ENCODE peak calls at places on chromosomes 1 and 21, in four cellular contexts. V, O, A and C are unnamed samples.

GRCh38 chr1:115088115-115088794 is 1.0 kb downstream of the TSPAN2 start:
- DNase-seq in V (no peak), O (no peak), A (no peak), C (no peak)

GRCh38 chr1:3336641-3337621 is 117.5 kb upstream of the ARHGEF16 start:
- DNase-seq in V (no peak), A (no peak), O (no peak), C (no peak)

GRCh38 chr1:181453541-181454201 is 29.6 kb upstream of the CACNA1E start:
- DNase-seq in A (no peak), V (no peak), O (no peak), C (no peak)

GRCh38 chr1:153771241-153771640 is 4.0 kb upstream of the SLC27A3 start:
- DNase-seq in V (no peak), A (no peak), O (no peak), C (no peak)

GRCh38 chr1:41626616-41627375 is 142.3 kb upstream of the EDN2 start:
- DNase-seq in V (no peak), A (peak), O (peak), C (peak)

GRCh38 chr1:176522310-176522846 is 59.4 kb downstream of the PAPPA2 start:
- DNase-seq in V (no peak), O (no peak), A (no peak), C (no peak)

GRCh38 chr21:14533555-14534400 is 12.3 kb downstream of the SAMSN1 start:
- DNase-seq in V (peak), A (no peak), O (no peak), C (peak)

GRCh38 chr1:155197901-155198546 is 9.7 kb downstream of the THBS3 start:
- DNase-seq in O (no peak), V (no peak), A (no peak), C (no peak)

GRCh38 chr21:35581640-35582039 is 478.7 kb downstream of the SETD4 start:
- DNase-seq in O (no peak), V (no peak), A (no peak), C (no peak)

GRCh38 chr1:29197590-29197924 is 15.9 kb upstream of the SRSF4 start:
- DNase-seq in O (peak), V (peak), A (peak), C (peak)

GRCh38 chr1:246142320-246142893 is 364.7 kb downstream of the SMYD3 start:
- DNase-seq in V (peak), A (peak), O (no peak), C (peak)

GRCh38 chr21:40768056-40768455 is 78.9 kb downstream of the DSCAM start:
- DNase-seq in O (no peak), V (no peak), A (no peak), C (no peak)

GRCh38 chr1:240474133-240474614 is 137.8 kb downstream of the GREM2 start:
- DNase-seq in A (peak), V (no peak), O (no peak), C (peak)

GRCh38 chr1:116826818-116827606 is 72.8 kb downstream of the CD2 start:
- DNase-seq in A (peak), V (peak), O (no peak), C (no peak)

GRCh38 chr1:62285984-62286481 is 33.2 kb downstream of the KANK4 start:
- DNase-seq in A (no peak), V (peak), O (peak), C (no peak)

GRCh38 chr1:79304131-79304530 is 297.6 kb upstream of the ADGRL4 start:
- DNase-seq in A (peak), O (no peak), V (no peak), C (no peak)

GRCh38 chr1:237976345-237976744 is 85.6 kb upstream of the ZP4 start:
- DNase-seq in V (no peak), O (no peak), A (no peak), C (no peak)

GRCh38 chr21:44756416-44757185 is 45.0 kb downstream of the UBE2G2 start:
- DNase-seq in O (peak), A (no peak), V (no peak), C (no peak)

GRCh38 chr1:26190373-26190987 is at the start of gene CATSPER4:
- DNase-seq in A (no peak), O (peak), V (no peak), C (no peak)

GRCh38 chr1:192439373-192440025 is 122.7 kb downstream of the RGS21 start:
- DNase-seq in A (peak), V (peak), O (no peak), C (peak)

GRCh38 chr1:183180213-183180612 is 5.9 kb upstream of the LAMC2 start:
- DNase-seq in O (no peak), V (peak), A (peak), C (peak)

GRCh38 chr1:196355206-196355786 is 252.9 kb downstream of the KCNT2 start:
- DNase-seq in V (peak), O (no peak), A (peak), C (peak)

GRCh38 chr1:38891753-38892152 is 10.4 kb upstream of the GJA9 start:
- DNase-seq in V (no peak), O (peak), A (peak), C (no peak)

GRCh38 chr21:32818411-32818810 is 46.9 kb upstream of the PAXBP1 start:
- DNase-seq in A (no peak), V (no peak), O (no peak), C (no peak)

GRCh38 chr1:236451796-236452373 is 57.8 kb downstream of the EDARADD start:
- DNase-seq in A (no peak), V (peak), O (peak), C (no peak)

GRCh38 chr1:71303617-71304041 is 222.8 kb upstream of the ZRANB2 start:
- DNase-seq in A (no peak), V (peak), O (no peak), C (no peak)

GRCh38 chr1:162004441-162004950 is 19.2 kb downstream of the OLFML2B start:
- DNase-seq in A (no peak), V (no peak), O (no peak), C (no peak)

GRCh38 chr21:35291963-35292627 is 243.0 kb upstream of the RUNX1 start:
- DNase-seq in V (no peak), O (no peak), A (peak), C (peak)

GRCh38 chr1:148263128-148263905 is 111.2 kb upstream of the NBPF11 start:
- DNase-seq in V (peak), O (peak), A (peak), C (peak)

GRCh38 chr1:148263906-148264255 is 111.8 kb upstream of the NBPF11 start:
- DNase-seq in O (no peak), V (no peak), A (no peak), C (no peak)

DNA sequence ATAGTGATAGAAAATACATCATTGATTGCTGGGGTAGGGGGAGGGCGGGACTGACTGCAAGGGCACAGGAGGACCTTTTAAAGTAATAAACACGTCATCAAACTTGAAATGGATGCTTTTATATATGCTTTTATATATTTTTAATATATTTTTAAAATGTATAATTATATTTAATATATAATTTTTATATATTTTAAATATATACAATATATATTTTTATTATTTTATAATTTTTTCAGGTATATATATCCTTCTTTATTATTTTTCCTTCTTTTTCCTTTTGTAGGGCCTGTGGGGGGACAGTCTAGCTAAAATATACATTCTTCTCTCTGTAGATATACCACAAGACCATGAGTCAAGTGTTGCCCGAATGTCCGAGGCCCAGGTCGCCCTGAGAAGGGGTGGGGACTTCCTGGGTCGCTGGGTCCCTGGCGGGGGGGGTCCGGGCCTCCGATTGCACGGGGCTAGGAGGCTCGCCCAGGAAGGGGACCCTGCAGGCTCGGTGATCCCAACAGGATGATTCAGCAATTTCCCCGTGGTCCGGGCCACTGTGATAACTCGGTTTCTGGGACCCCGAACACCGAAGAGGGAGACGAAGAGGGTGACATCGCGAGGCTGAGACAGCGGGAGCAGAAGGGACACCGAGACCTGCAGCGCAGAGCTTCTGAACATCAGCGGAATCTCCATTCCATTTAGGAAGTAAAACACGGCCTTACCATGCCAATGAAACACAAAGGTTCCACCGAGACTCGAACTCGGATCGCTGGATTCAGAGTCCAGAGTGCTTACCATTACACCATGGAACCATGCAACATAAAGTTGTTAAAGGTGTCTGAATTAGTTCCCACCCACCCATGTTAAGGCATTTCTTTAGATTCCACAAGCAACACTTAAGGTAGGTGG is 112.5 kb upstream of the NBPF11 start:
- DNase-seq in O (peak), V (peak), A (peak), C (peak)
- H3K9ac ChIP-seq in O (peak), V (no peak), A (no peak), C (no peak)

DNA sequence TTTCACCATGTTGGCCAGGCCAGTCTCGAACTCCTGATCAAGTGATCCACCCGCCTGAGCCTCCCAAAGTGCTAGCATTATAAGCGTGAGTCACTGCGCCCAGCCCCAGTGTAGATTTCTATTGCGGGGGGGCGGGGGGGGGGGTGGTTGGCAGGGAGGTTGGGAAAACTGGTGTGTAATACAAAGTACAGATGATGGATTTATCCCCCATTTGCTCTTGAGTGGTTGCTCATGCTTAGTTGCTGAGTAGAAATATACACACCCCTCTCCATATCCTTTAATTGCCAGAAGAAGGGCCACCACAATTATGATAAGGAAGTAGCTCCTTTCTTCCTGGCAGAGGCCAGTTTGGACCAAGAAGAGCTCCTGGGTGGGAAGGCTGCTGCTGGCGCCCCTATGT is 55.1 kb downstream of the MRPL37 start:
- DNase-seq in O (no peak), V (no peak), A (peak), C (no peak)
- H3K9ac ChIP-seq in O (no peak), V (no peak), A (no peak), C (no peak)

DNA sequence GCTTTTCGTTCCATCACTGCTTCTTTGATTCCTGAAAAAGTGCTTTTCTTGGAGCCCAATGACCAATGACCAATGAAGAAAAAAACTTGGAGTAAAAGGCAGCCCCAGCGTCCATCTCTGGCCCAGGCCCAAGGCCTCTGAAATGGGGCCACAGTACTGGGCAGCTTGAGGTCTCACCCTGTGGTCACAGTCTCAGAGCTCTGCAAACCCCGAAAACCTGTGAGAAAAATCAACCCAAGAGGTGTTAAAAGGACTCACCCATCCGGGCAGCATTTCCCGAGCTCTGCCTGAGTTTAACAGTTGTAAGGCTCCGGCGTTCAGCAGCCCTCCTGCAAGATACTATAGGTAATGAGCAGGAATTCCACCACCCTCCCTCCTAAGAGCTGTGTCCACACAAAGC is 2.1 kb upstream of the EFHD2 start:
- DNase-seq in O (no peak), V (no peak), A (no peak), C (no peak)
- H3K9ac ChIP-seq in O (no peak), V (no peak), A (no peak), C (no peak)

DNA sequence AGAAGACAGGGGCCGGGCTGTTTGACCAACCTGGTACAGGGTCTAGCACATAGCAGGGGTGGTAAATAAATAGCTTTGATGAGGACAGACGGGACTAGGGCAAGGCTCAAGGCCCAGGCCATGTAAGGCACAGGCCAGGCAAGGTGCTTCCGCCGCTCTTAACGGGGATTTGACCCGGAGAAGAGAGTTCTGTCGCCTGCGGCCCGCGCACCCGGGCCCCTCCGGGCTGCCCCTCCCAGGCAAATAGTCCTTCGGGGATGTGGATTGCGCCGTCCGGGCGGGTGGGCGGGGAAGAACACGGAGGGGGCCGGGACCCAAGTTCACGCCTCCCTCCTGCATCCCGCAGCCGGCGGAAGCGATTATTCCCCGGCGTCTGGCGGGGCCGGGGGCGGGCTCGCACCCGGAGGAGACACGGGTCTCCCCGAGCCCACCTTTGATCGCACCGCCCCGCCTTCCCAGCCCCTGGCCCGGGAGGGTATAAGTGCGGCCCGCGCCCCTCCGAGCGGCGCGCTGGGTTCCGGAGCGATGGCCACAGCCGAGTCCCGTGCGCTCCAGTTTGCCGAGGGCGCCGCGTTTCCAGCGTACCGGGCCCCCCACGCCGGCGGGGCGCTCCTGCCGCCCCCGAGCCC is at the start of gene MIXL1:
- DNase-seq in V (no peak), O (peak), A (no peak), C (peak)
- H3K9ac ChIP-seq in V (no peak), O (peak), A (peak), C (no peak)

GRCh38 chr1:228733576-228733975 is 1.7 kb upstream of the RHOU start:
- DNase-seq in O (no peak), V (no peak), A (no peak), C (no peak)

GRCh38 chr1:228737613-228738012 is 2.3 kb downstream of the RHOU start:
- DNase-seq in V (no peak), A (no peak), O (no peak), C (no peak)

GRCh38 chr1:228734881-228735801 is at the start of gene RHOU:
- DNase-seq in O (peak), V (peak), A (peak), C (peak)

GRCh38 chr1:228736844-228737415 is 1.7 kb downstream of the RHOU start:
- DNase-seq in A (no peak), O (no peak), V (no peak), C (no peak)

GRCh38 chr1:228735871-228736586 is 750 bp downstream of the RHOU start:
- DNase-seq in V (peak), O (peak), A (peak), C (peak)
- H3K9ac ChIP-seq in V (no peak), O (no peak), A (peak), C (peak)

GRCh38 chr1:103160281-103160680 is 52.0 kb upstream of the COL11A1 start:
- DNase-seq in O (no peak), A (peak), V (no peak), C (no peak)
- H3K9ac ChIP-seq in O (no peak), A (no peak), V (no peak), C (no peak)

DNA sequence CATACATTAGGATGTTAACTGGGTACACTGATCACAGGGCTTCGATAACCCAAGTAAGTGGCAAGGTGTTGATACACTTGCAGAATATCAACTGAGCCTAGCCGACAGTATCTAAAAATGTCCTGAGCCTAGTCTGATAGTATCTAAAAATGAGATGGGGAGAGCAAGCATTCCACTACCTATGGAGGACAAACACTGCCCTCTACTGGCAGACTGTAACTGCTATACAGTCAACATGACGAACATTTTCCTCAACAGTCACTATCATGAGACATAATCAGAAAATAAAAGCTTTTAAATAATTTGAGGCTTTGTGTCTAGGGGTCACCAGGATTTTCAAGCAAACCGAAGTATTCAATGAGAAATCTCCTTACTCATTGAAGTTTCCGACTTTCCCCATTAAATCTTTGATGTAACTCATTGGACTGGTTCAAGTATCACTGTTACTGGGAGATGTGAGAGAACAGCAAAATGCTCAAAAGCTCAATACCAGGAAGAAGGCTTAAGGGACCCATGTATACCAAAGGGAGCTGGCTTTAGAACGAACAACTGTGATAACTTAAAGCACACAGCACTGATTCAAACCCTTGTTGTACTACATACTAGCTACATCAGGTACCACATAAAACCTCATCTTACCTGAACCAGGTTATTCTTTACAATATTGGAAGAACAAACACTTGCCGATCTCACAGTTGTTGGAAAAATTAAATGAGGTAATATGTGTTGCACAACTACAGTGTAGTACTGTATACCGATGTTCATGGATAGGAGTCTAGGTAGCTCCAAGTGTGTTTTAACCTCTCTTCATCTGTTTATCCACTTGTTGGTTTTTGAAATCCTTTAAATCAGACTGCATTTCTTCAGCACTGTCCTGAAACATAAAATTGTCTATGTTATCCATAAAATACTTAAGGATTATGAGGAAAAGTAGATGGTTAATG is 31.1 kb upstream of the SLC45A3 start:
- DNase-seq in A (peak), O (peak), V (peak), C (peak)
- H3K9ac ChIP-seq in A (no peak), O (no peak), V (no peak), C (no peak)